ENCODE peak calls at places on chromosomes 13 and 19, in five cellular contexts. I is CD4-positive, alpha-beta memory T cell; W is neural progenitor cell; Z is pancreas; Q is sigmoid colon. Y is an unnamed sample. For H3K36me3 and H3K4me1, the result is how much of the 10 kb centered on the place peaks cover.

GRCh38 chr19:47124937-47125668 is 5.5 kb upstream of the SAE1 start:
- DNase-seq in Z (no peak), W (peak), I (peak), Q (no peak), Y (peak)

GRCh38 chr19:32287086-32287485 is 58.3 kb upstream of the ZNF507 start:
- DNase-seq in I (no peak), W (no peak), Z (no peak), Q (no peak), Y (peak)

GRCh38 chr19:872266-872951 is 12.9 kb downstream of the CFD start:
- DNase-seq in W (peak), Q (no peak), I (peak), Z (peak), Y (peak)

GRCh38 chr13:26651234-26651633 is 93.8 kb downstream of the WASF3 start:
- DNase-seq in Q (no peak), W (no peak), Z (no peak), I (no peak), Y (no peak)

GRCh38 chr19:11227201-11227886 is 12.1 kb upstream of the ANGPTL8 start:
- DNase-seq in Q (no peak), Z (no peak), W (peak), I (no peak), Y (peak)

GRCh38 chr13:33931397-33931987 is 113.5 kb downstream of the RFC3 start:
- DNase-seq in I (no peak), Q (no peak), Z (no peak), W (peak), Y (peak)

GRCh38 chr19:45641274-45642105 is 2.3 kb upstream of the EML2 start:
- DNase-seq in W (peak), Q (peak), I (peak), Z (peak), Y (peak)

GRCh38 chr19:5071579-5071978 is 102.7 kb downstream of the KDM4B start:
- DNase-seq in W (no peak), I (no peak), Q (no peak), Z (no peak), Y (no peak)

GRCh38 chr13:81760316-81760715 is 1419.4 kb upstream of the SPRY2 start:
- DNase-seq in W (no peak), Q (no peak), Z (no peak), I (no peak), Y (no peak)

GRCh38 chr13:99371956-99372355 is 64.8 kb upstream of the GPR183 start:
- DNase-seq in I (peak), Q (peak), W (no peak), Z (no peak), Y (no peak)

GRCh38 chr13:83878691-83879410 is 3.4 kb downstream of the SLITRK1 start:
- DNase-seq in Z (peak), W (peak), I (no peak), Q (no peak), Y (no peak)

GRCh38 chr19:48997972-48998371 is 4.3 kb downstream of the RUVBL2 start:
- DNase-seq in I (no peak), Z (no peak), Q (no peak), W (peak), Y (peak)

GRCh38 chr19:31656507-31656906 is 307.3 kb upstream of the TSHZ3 start:
- DNase-seq in W (no peak), Q (no peak), I (no peak), Z (no peak), Y (no peak)

GRCh38 chr13:23902975-23903905 is 5.9 kb upstream of the C1QTNF9B start:
- DNase-seq in Z (peak), I (no peak), W (peak), Q (no peak), Y (no peak)

GRCh38 chr13:69199664-69200063 is 908.0 kb upstream of the ATXN8OS start:
- DNase-seq in I (no peak), Z (no peak), Q (no peak), W (peak), Y (no peak)

GRCh38 chr19:43534811-43535761 is 2.1 kb downstream of the ZNF575 start:
- DNase-seq in Z (peak), I (no peak), W (peak), Q (peak), Y (no peak)

GRCh38 chr19:1568320-1569019 is at the start of gene MEX3D:
- DNase-seq in Q (peak), I (peak), Z (peak), W (peak), Y (peak)

GRCh38 chr19:52665529-52665928 is 27.4 kb upstream of the ZNF83 start:
- DNase-seq in Q (no peak), I (no peak), W (no peak), Z (no peak), Y (no peak)

DNA sequence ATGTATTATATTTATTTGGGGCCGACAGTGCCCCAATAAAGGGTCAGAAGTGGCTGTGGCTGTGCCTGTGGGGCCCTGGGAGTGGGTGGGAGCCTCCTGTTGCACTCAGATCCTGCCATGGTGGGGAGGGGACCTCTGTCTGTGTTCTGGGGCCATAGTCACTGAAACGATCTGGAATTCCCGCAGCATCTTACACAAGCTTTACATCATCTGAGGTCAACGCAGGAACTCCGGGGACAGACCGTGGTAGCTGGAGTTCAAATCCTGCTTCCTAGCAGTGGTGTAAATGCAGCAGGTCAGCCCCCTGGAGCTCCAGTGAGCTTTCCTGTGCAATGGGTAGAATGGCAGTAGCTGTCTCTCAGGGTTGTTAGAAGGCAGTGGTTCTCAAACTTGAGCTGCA is 3.9 kb upstream of the SCN1B start:
- DNase-seq in Z (no peak), I (no peak), Q (no peak), W (no peak), Y (no peak)
- H3K36me3 ChIP-seq in Z (under half), I (under half), Q (half or more), W (under half), Y (under half)

DNA sequence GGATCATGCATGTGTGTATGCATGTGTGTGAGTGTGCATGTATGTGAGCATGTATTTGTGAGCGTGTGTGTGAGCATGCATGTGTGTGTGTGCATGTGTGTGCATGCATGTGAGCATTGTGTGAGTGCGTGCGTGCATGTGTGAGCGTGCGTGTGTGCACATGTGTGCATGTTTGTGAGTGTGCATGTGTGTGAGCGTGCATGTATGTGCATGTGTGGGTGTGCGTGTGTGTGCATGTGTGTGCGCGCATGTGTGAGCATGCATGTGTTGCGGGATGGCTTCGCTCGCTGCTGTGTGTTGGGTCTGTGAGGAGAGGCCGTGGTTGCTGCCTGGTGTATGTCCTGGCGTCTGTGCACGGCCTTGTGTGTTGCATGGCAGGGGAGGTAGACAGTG is 32.4 kb downstream of the PAK4 start:
- DNase-seq in W (no peak), Z (peak), I (no peak), Q (no peak), Y (no peak)
- H3K27ac ChIP-seq in W (no peak), Z (no peak), I (no peak), Q (no peak), Y (no peak)

DNA sequence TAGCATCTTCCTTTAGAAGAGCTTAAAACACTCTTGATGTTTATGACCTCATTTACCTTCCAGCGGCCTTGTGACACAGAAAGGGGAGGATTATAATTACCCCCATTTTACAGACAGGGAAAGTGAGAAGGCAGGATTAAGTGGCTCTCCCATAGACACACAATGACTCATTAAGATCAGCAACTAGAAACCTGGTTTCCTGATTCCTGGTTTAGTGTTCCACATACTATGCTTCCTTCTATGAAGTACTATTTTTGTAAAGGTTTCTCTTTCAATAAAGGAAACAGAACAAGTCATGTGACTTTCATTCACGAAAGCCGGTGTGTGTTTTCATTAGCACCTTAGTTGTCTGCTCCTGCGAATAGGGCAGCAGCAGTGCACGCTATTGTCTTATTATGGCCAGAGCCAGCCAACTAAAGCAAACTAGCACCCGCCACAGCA is 8.3 kb downstream of the IRS2 start:
- DNase-seq in Q (no peak), I (peak), Z (no peak), W (peak), Y (peak)
- H3K4me1 ChIP-seq in Q (half or more), I (half or more), Z (under half), W (under half), Y (under half)

GRCh38 chr19:33382006-33382405 is 8.5 kb downstream of the CEBPG start:
- DNase-seq in Q (peak), I (no peak), W (no peak), Z (no peak), Y (no peak)
- H3K36me3 ChIP-seq in Q (under half), I (under half), W (under half), Z (under half), Y (under half)

DNA sequence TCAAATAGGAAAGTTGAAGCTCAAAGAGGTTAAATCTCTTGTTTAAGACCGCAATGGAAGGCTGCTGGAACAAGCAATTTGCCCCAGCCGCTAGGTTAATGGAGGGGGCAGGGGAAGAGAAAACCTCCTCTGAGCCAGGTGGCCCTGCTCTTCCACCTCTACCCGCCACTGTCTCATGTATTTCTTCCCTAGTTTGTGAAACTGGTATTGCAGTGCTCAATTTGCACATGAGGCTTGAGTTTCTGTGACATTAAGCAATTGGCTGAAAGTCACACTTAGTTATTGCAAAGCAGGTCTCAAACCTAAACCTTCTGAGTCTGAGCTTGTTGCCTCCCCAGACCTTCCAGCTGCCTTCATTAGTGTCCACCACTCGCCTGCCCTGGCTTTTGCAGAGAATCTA is 27.2 kb upstream of the OLFM4 start:
- DNase-seq in Z (no peak), W (no peak), I (no peak), Q (no peak), Y (no peak)
- H3K27ac ChIP-seq in Z (no peak), W (no peak), I (no peak), Q (no peak), Y (no peak)

GRCh38 chr19:13847900-13848677 is 28.8 kb upstream of the NANOS3 start:
- DNase-seq in W (no peak), I (no peak), Q (no peak), Z (no peak), Y (no peak)

GRCh38 chr19:13848811-13849241 is 28.1 kb upstream of the NANOS3 start:
- DNase-seq in Z (no peak), Q (no peak), W (no peak), I (no peak), Y (peak)

GRCh38 chr19:13849991-13850909 is 26.7 kb upstream of the NANOS3 start:
- DNase-seq in Q (peak), I (peak), Z (peak), W (peak), Y (peak)

GRCh38 chr19:13849277-13849676 is 27.7 kb upstream of the NANOS3 start:
- DNase-seq in W (no peak), Q (no peak), Z (no peak), I (no peak), Y (no peak)

DNA sequence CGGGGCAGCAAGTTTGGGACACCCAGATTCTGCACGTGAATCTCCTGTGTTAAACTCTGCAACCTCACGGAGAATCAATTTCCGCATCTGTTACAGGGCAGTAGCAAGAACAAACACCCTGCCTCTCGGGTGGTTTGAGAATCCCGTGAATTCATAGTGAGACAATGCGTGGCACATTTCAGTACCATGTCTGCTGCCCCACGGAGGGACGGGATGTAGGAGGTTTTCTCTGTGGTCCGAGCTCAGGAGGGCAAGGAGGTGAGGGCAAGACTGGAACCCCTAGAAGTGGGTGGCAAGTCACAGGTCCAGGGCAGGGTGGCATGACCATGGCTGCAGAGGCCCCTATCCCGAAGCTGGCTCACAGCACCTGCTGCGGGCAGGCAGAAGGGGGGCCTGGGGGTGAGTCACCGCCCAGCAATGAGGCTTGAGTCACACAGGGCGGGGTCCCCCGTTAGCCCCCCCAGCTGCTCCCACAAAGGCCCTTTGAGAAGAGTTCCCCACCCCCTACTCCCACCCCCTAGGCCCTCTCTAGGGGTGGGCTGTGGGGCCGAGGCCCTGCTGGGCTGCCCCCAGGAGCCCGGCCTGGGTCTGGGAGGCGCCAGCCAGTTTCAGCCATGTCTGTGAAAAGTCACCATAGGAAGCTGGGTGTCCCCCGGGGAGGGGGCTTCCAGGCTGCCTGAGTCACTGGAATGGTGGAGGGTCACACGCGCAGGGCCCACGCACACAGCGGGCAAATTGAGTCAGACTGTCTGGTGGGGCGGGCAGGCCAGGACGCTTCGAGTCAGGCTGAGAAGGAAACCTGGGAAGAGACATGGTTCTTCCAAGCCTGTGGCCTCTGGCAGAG is 25.8 kb upstream of the NANOS3 start:
- DNase-seq in W (no peak), Z (peak), I (peak), Q (peak), Y (peak)
- H3K4me1 ChIP-seq in W (under half), Z (under half), I (under half), Q (half or more), Y (under half)

GRCh38 chr19:17758528-17758927 is 7.3 kb downstream of the FCHO1 start:
- DNase-seq in Q (no peak), W (no peak), Z (no peak), I (no peak), Y (no peak)
- H3K36me3 ChIP-seq in Q (under half), W (under half), Z (under half), I (under half), Y (under half)